ENCODE peak calls at places on chromosomes 5 and 9, in ten cellular contexts. G is lung, R is sigmoid colon, W is hepatocyte, N is suprapubic skin, C is Peyer's patch, A is mucosa of descending colon, J is cardiac muscle cell, Q is neural progenitor cell, I is stomach. O is an unnamed sample.

GRCh38 chr5:133952729-133953567 is 15.5 kb downstream of the C5orf15 start:
- DNase-seq in G (peak; percentile 43), N (no peak), C (peak; percentile 74), R (peak; percentile 87), W (no peak), J (no peak), A (no peak), Q (no peak), I (no peak), O (peak; percentile 64)

GRCh38 chr5:150538007-150538917 is 30.3 kb downstream of the NDST1 start:
- DNase-seq in G (no peak), I (no peak), C (no peak), W (no peak), R (no peak), A (no peak), Q (no peak), J (no peak), N (no peak), O (no peak)

GRCh38 chr5:157874861-157875260 is 15.9 kb upstream of the CLINT1 start:
- DNase-seq in Q (no peak), C (no peak), I (no peak), A (no peak), N (no peak), W (no peak), J (no peak), R (no peak), G (no peak), O (no peak)

GRCh38 chr5:140647042-140647341 is 438 bp downstream of the NDUFA2 start:
- DNase-seq in Q (no peak), R (no peak), C (no peak), W (peak; percentile 13), G (no peak), N (no peak), A (no peak), J (no peak), I (no peak), O (peak; percentile 61)

GRCh38 chr5:94031631-94032030 is 290.2 kb upstream of the POU5F2 start:
- DNase-seq in W (no peak), R (no peak), J (no peak), A (no peak), Q (no peak), I (no peak), G (peak; percentile 48), C (no peak), N (no peak), O (no peak)

GRCh38 chr5:143248822-143249579 is 154.5 kb downstream of the NR3C1 start:
- DNase-seq in R (no peak), C (no peak), I (no peak), A (no peak), N (no peak), J (no peak), G (no peak), Q (no peak), W (peak; percentile 70), O (no peak)

GRCh38 chr5:57327934-57328333 is 154.1 kb downstream of the GPBP1 start:
- DNase-seq in J (no peak), G (no peak), R (no peak), C (no peak), I (peak; percentile 31), Q (no peak), W (peak; percentile 74), N (no peak), A (no peak), O (no peak)

GRCh38 chr9:636931-637591 is 204.4 kb upstream of the DMRT1 start:
- DNase-seq in Q (no peak), G (no peak), I (no peak), R (no peak), J (no peak), W (no peak), C (no peak), A (no peak), N (no peak), O (no peak)

GRCh38 chr5:32854473-32854872 is 143.4 kb downstream of the NPR3 start:
- DNase-seq in I (no peak), J (no peak), R (no peak), Q (no peak), C (no peak), G (no peak), W (no peak), A (no peak), N (no peak), O (no peak)

GRCh38 chr5:34538026-34538672 is 118.0 kb upstream of the RAI14 start:
- DNase-seq in N (no peak), G (no peak), R (no peak), I (peak; percentile 38), J (no peak), C (no peak), W (no peak), Q (no peak), A (no peak), O (no peak)

GRCh38 chr5:54093081-54093492 is 217.3 kb downstream of the ARL15 start:
- DNase-seq in Q (no peak), W (no peak), G (no peak), R (no peak), A (no peak), J (no peak), N (no peak), C (no peak), I (no peak), O (no peak)

GRCh38 chr5:172370648-172371248 is 83.6 kb downstream of the SH3PXD2B start:
- DNase-seq in N (no peak), Q (peak; percentile 56), W (peak; percentile 42), I (peak; percentile 37), R (no peak), C (no peak), G (no peak), J (no peak), A (no peak), O (no peak)

DNA sequence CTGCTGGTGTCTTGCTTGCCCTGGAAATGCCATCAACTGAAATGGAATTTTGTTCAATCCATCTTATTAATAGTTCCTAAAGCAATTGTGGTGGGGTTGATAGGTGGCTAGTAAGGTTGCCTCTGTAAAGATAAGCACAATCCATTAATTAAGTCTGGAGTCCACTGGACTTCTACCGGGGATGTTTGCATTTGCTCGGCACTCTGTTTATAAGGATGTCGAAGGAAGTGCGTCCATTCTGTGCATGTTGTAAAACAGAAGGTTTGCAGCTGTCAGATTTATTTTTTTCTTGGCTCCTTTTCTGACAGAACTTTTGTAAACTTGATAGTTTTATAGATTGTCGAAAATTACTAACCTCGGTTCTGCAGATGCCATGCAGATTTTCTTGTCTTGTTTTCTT is 12.8 kb upstream of the TNFAIP8 start:
- DNase-seq in W (no peak), J (no peak), N (no peak), G (no peak), I (no peak), R (no peak), C (no peak), Q (no peak), A (no peak), O (no peak)
- H3K4me1 ChIP-seq in W (peaks cover 12% of the 10 kb centered on the region), J (peaks cover 36% of the 10 kb centered on the region), N (peaks cover 16% of the 10 kb centered on the region), G (peaks cover 32% of the 10 kb centered on the region), I (peaks cover 12% of the 10 kb centered on the region), R (peaks cover 9% of the 10 kb centered on the region), C (peaks cover 51% of the 10 kb centered on the region), Q (peaks cover 14% of the 10 kb centered on the region), A (no peaks in the 10 kb centered on the region), O (no peaks in the 10 kb centered on the region)

GRCh38 chr9:88801214-88801796 is 190.0 kb upstream of the S1PR3 start:
- DNase-seq in I (no peak), N (no peak), Q (no peak), R (no peak), G (no peak), C (no peak), W (no peak), J (no peak), A (no peak), O (no peak)

GRCh38 chr9:88798476-88798875 is 192.8 kb upstream of the S1PR3 start:
- DNase-seq in W (no peak), R (no peak), G (no peak), Q (no peak), I (no peak), N (no peak), J (no peak), A (no peak), C (no peak), O (peak; percentile 44)

GRCh38 chr9:88794100-88794499 is 197.2 kb upstream of the S1PR3 start:
- DNase-seq in Q (no peak), J (no peak), G (no peak), W (no peak), I (no peak), A (no peak), C (no peak), N (no peak), R (no peak), O (no peak)

GRCh38 chr9:88799706-88800682 is 191.3 kb upstream of the S1PR3 start:
- DNase-seq in R (no peak), I (no peak), Q (no peak), N (peak; percentile 23), C (no peak), J (peak; percentile 66), A (no peak), W (no peak), G (no peak), O (peak; percentile 24)

GRCh38 chr9:88796947-88797346 is 194.3 kb upstream of the S1PR3 start:
- DNase-seq in J (no peak), N (no peak), R (no peak), C (no peak), G (no peak), W (no peak), I (no peak), Q (no peak), A (no peak), O (no peak)
- H3K4me3 ChIP-seq in J (no peak overlapping the region), N (no peak overlapping the region), R (no peak overlapping the region), C (no peak overlapping the region), G (no peak overlapping the region), W (no peak overlapping the region), I (no peak overlapping the region), Q (no peak overlapping the region), A (no peak overlapping the region), O (no peak overlapping the region)

GRCh38 chr5:158895573-158895972 is 204.1 kb downstream of the EBF1 start:
- DNase-seq in I (no peak), G (no peak), J (no peak), R (no peak), A (no peak), N (no peak), Q (no peak), W (no peak), C (no peak), O (no peak)
- TF ChIP-seq CTCF in I (no peak), G (no peak), J (no peak), R (no peak), A (no peak), N (no peak), Q (no peak), W (no peak), C (no peak), O (peak; percentile 20)

DNA sequence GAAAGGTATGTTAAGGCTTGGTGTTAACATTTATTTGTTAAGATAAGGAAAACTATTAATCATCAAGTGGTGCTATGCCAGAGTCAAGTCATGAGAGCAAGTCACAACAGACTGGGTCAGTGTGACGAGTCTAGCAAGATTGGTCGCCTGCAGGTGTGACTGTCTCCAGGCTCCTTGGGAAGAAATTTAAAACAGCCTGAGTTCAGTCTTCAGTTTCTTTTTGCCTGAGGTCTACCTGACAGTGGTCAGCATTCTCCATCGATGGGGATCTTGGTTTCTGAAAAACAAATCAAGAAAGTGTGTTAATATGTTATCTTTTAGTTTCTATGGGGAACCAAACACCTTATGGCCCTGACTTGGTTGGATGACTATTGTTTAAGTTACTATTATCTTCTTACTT is 56.3 kb downstream of the CETN3 start:
- DNase-seq in A (no peak), N (no peak), W (no peak), J (no peak), G (no peak), Q (no peak), C (no peak), I (no peak), R (no peak), O (no peak)
- H3K4me1 ChIP-seq in A (no peaks in the 10 kb centered on the region), N (no peaks in the 10 kb centered on the region), W (no peaks in the 10 kb centered on the region), J (no peaks in the 10 kb centered on the region), G (no peaks in the 10 kb centered on the region), Q (no peaks in the 10 kb centered on the region), C (no peaks in the 10 kb centered on the region), I (no peaks in the 10 kb centered on the region), R (no peaks in the 10 kb centered on the region), O (no peaks in the 10 kb centered on the region)

O was measured in ascending aorta.